ENCODE peak calls at places on chromosomes 6 and 20, in ten cellular contexts. One of them, this sample, is unnamed.

GRCh38 chr6:11975353-11975977 is 36.6 kb upstream of the HIVEP1 start:
- DNase-seq in left lung: peak
- DNase-seq in osteoblast: no peak
- DNase-seq in right lobe of liver: no peak
- DNase-seq in ovary: no peak
- DNase-seq in fibroblast of lung: no peak
- DNase-seq in transverse colon: peak
- DNase-seq in RWPE1: no peak
- DNase-seq in heart right ventricle: no peak
- DNase-seq in dorsolateral prefrontal cortex: no peak
- DNase-seq in this sample: no peak

GRCh38 chr6:157449610-157450009 is 68.6 kb downstream of the ZDHHC14 start:
- DNase-seq in left lung: no peak
- DNase-seq in osteoblast: no peak
- DNase-seq in ovary: no peak
- DNase-seq in fibroblast of lung: peak
- DNase-seq in right lobe of liver: no peak
- DNase-seq in heart right ventricle: no peak
- DNase-seq in transverse colon: no peak
- DNase-seq in RWPE1: no peak
- DNase-seq in dorsolateral prefrontal cortex: no peak
- DNase-seq in this sample: peak

GRCh38 chr20:53146201-53146891 is 174.2 kb downstream of the TSHZ2 start:
- DNase-seq in heart right ventricle: no peak
- DNase-seq in left lung: no peak
- DNase-seq in dorsolateral prefrontal cortex: no peak
- DNase-seq in ovary: no peak
- DNase-seq in transverse colon: no peak
- DNase-seq in RWPE1: no peak
- DNase-seq in fibroblast of lung: peak
- DNase-seq in right lobe of liver: no peak
- DNase-seq in osteoblast: no peak
- DNase-seq in this sample: no peak

GRCh38 chr6:143940011-143940597 is 68.0 kb downstream of the PLAGL1 start:
- DNase-seq in transverse colon: peak
- DNase-seq in left lung: no peak
- DNase-seq in osteoblast: peak
- DNase-seq in RWPE1: peak
- DNase-seq in dorsolateral prefrontal cortex: no peak
- DNase-seq in right lobe of liver: no peak
- DNase-seq in heart right ventricle: no peak
- DNase-seq in ovary: no peak
- DNase-seq in fibroblast of lung: peak
- DNase-seq in this sample: no peak

GRCh38 chr6:103047567-103047966 is 1654.1 kb downstream of the GRIK2 start:
- DNase-seq in osteoblast: no peak
- DNase-seq in dorsolateral prefrontal cortex: no peak
- DNase-seq in fibroblast of lung: no peak
- DNase-seq in heart right ventricle: no peak
- DNase-seq in left lung: no peak
- DNase-seq in ovary: no peak
- DNase-seq in right lobe of liver: no peak
- DNase-seq in transverse colon: no peak
- DNase-seq in RWPE1: no peak
- DNase-seq in this sample: no peak

GRCh38 chr20:46681032-46681854 is 8.0 kb downstream of the TP53RK start:
- DNase-seq in heart right ventricle: no peak
- DNase-seq in fibroblast of lung: peak
- DNase-seq in left lung: no peak
- DNase-seq in right lobe of liver: peak
- DNase-seq in osteoblast: no peak
- DNase-seq in ovary: peak
- DNase-seq in transverse colon: peak
- DNase-seq in dorsolateral prefrontal cortex: peak
- DNase-seq in RWPE1: peak
- DNase-seq in this sample: no peak

GRCh38 chr6:132813173-132813856 is 1.1 kb upstream of the RPS12 start:
- DNase-seq in osteoblast: peak
- DNase-seq in ovary: peak
- DNase-seq in transverse colon: peak
- DNase-seq in fibroblast of lung: peak
- DNase-seq in dorsolateral prefrontal cortex: no peak
- DNase-seq in right lobe of liver: peak
- DNase-seq in RWPE1: no peak
- DNase-seq in left lung: peak
- DNase-seq in heart right ventricle: peak
- DNase-seq in this sample: no peak

GRCh38 chr6:13189710-13190109 is 138.6 kb downstream of the TBC1D7 start:
- DNase-seq in fibroblast of lung: no peak
- DNase-seq in ovary: no peak
- DNase-seq in RWPE1: no peak
- DNase-seq in osteoblast: no peak
- DNase-seq in transverse colon: no peak
- DNase-seq in heart right ventricle: no peak
- DNase-seq in dorsolateral prefrontal cortex: no peak
- DNase-seq in right lobe of liver: no peak
- DNase-seq in left lung: no peak
- DNase-seq in this sample: no peak

GRCh38 chr6:21393426-21394165 is 200.0 kb upstream of the SOX4 start:
- DNase-seq in osteoblast: peak
- DNase-seq in RWPE1: no peak
- DNase-seq in left lung: no peak
- DNase-seq in right lobe of liver: no peak
- DNase-seq in transverse colon: no peak
- DNase-seq in fibroblast of lung: peak
- DNase-seq in ovary: no peak
- DNase-seq in dorsolateral prefrontal cortex: no peak
- DNase-seq in heart right ventricle: no peak
- DNase-seq in this sample: no peak

GRCh38 chr6:52517502-52518278 is 59.2 kb downstream of the TRAM2 start:
- DNase-seq in heart right ventricle: peak
- DNase-seq in ovary: peak
- DNase-seq in osteoblast: peak
- DNase-seq in dorsolateral prefrontal cortex: peak
- DNase-seq in RWPE1: peak
- DNase-seq in transverse colon: peak
- DNase-seq in right lobe of liver: peak
- DNase-seq in fibroblast of lung: peak
- DNase-seq in left lung: peak
- DNase-seq in this sample: peak

GRCh38 chr6:27759930-27760329 is 152.3 kb downstream of the OR2B2 start:
- DNase-seq in dorsolateral prefrontal cortex: no peak
- DNase-seq in left lung: no peak
- DNase-seq in RWPE1: no peak
- DNase-seq in osteoblast: no peak
- DNase-seq in right lobe of liver: no peak
- DNase-seq in transverse colon: no peak
- DNase-seq in ovary: no peak
- DNase-seq in heart right ventricle: no peak
- DNase-seq in fibroblast of lung: no peak
- DNase-seq in this sample: no peak

GRCh38 chr6:36979343-36979742 is 6.7 kb downstream of the MTCH1 start:
- DNase-seq in right lobe of liver: peak
- DNase-seq in transverse colon: peak
- DNase-seq in RWPE1: no peak
- DNase-seq in osteoblast: peak
- DNase-seq in fibroblast of lung: peak
- DNase-seq in ovary: peak
- DNase-seq in dorsolateral prefrontal cortex: peak
- DNase-seq in heart right ventricle: no peak
- DNase-seq in left lung: no peak
- DNase-seq in this sample: no peak

GRCh38 chr6:150514806-150515362 is 84.8 kb upstream of the PLEKHG1 start:
- DNase-seq in heart right ventricle: no peak
- DNase-seq in osteoblast: no peak
- DNase-seq in transverse colon: no peak
- DNase-seq in RWPE1: no peak
- DNase-seq in right lobe of liver: no peak
- DNase-seq in left lung: no peak
- DNase-seq in dorsolateral prefrontal cortex: no peak
- DNase-seq in ovary: no peak
- DNase-seq in fibroblast of lung: peak
- DNase-seq in this sample: no peak

GRCh38 chr6:166745801-166746668 is 119.0 kb upstream of the RPS6KA2 start:
- DNase-seq in fibroblast of lung: no peak
- DNase-seq in ovary: no peak
- DNase-seq in transverse colon: no peak
- DNase-seq in right lobe of liver: no peak
- DNase-seq in left lung: no peak
- DNase-seq in heart right ventricle: no peak
- DNase-seq in dorsolateral prefrontal cortex: no peak
- DNase-seq in RWPE1: no peak
- DNase-seq in osteoblast: no peak
- DNase-seq in this sample: no peak
- TF ChIP-seq CTCF in fibroblast of lung: no peak
- TF ChIP-seq CTCF in ovary: no peak
- TF ChIP-seq CTCF in transverse colon: no peak
- TF ChIP-seq CTCF in right lobe of liver: no peak
- TF ChIP-seq CTCF in left lung: no peak
- TF ChIP-seq CTCF in heart right ventricle: no peak
- TF ChIP-seq CTCF in dorsolateral prefrontal cortex: no peak
- TF ChIP-seq CTCF in RWPE1: no peak
- TF ChIP-seq CTCF in osteoblast: no peak
- TF ChIP-seq CTCF in this sample: no peak

GRCh38 chr6:32073613-32074012 is 35.4 kb downstream of the CYP21A2 start:
- DNase-seq in fibroblast of lung: no peak
- DNase-seq in transverse colon: no peak
- DNase-seq in RWPE1: no peak
- DNase-seq in left lung: no peak
- DNase-seq in dorsolateral prefrontal cortex: no peak
- DNase-seq in heart right ventricle: no peak
- DNase-seq in osteoblast: no peak
- DNase-seq in ovary: no peak
- DNase-seq in right lobe of liver: no peak
- DNase-seq in this sample: no peak

GRCh38 chr6:32075781-32076494 is 33.2 kb downstream of the TNXB start:
- DNase-seq in heart right ventricle: no peak
- DNase-seq in right lobe of liver: no peak
- DNase-seq in ovary: no peak
- DNase-seq in RWPE1: no peak
- DNase-seq in fibroblast of lung: no peak
- DNase-seq in dorsolateral prefrontal cortex: no peak
- DNase-seq in left lung: no peak
- DNase-seq in transverse colon: no peak
- DNase-seq in osteoblast: peak
- DNase-seq in this sample: no peak

GRCh38 chr6:32070814-32071466 is 32.7 kb downstream of the CYP21A2 start:
- DNase-seq in fibroblast of lung: no peak
- DNase-seq in dorsolateral prefrontal cortex: no peak
- DNase-seq in osteoblast: no peak
- DNase-seq in left lung: no peak
- DNase-seq in ovary: no peak
- DNase-seq in transverse colon: no peak
- DNase-seq in right lobe of liver: no peak
- DNase-seq in RWPE1: no peak
- DNase-seq in heart right ventricle: peak
- DNase-seq in this sample: no peak

GRCh38 chr6:32073066-32073465 is 34.9 kb downstream of the CYP21A2 start:
- DNase-seq in osteoblast: no peak
- DNase-seq in transverse colon: no peak
- DNase-seq in left lung: no peak
- DNase-seq in ovary: no peak
- DNase-seq in heart right ventricle: peak
- DNase-seq in RWPE1: no peak
- DNase-seq in dorsolateral prefrontal cortex: no peak
- DNase-seq in right lobe of liver: no peak
- DNase-seq in fibroblast of lung: no peak
- DNase-seq in this sample: no peak

GRCh38 chr6:32074996-32075532 is 34.1 kb downstream of the TNXB start:
- DNase-seq in RWPE1: no peak
- DNase-seq in osteoblast: peak
- DNase-seq in transverse colon: no peak
- DNase-seq in heart right ventricle: no peak
- DNase-seq in dorsolateral prefrontal cortex: no peak
- DNase-seq in ovary: no peak
- DNase-seq in left lung: no peak
- DNase-seq in right lobe of liver: no peak
- DNase-seq in fibroblast of lung: peak
- DNase-seq in this sample: no peak
- H3K27ac ChIP-seq in RWPE1: peak
- H3K27ac ChIP-seq in osteoblast: no peak
- H3K27ac ChIP-seq in transverse colon: no peak
- H3K27ac ChIP-seq in heart right ventricle: no peak
- H3K27ac ChIP-seq in dorsolateral prefrontal cortex: no peak
- H3K27ac ChIP-seq in ovary: no peak
- H3K27ac ChIP-seq in left lung: no peak
- H3K27ac ChIP-seq in right lobe of liver: no peak
- H3K27ac ChIP-seq in fibroblast of lung: no peak
- H3K27ac ChIP-seq in this sample: peak

GRCh38 chr20:33576432-33576883 is 85.7 kb upstream of the C20orf144 start:
- DNase-seq in osteoblast: no peak
- DNase-seq in ovary: no peak
- DNase-seq in dorsolateral prefrontal cortex: peak
- DNase-seq in transverse colon: no peak
- DNase-seq in fibroblast of lung: no peak
- DNase-seq in right lobe of liver: no peak
- DNase-seq in left lung: no peak
- DNase-seq in RWPE1: no peak
- DNase-seq in heart right ventricle: no peak
- DNase-seq in this sample: no peak
- TF ChIP-seq CTCF in osteoblast: no peak
- TF ChIP-seq CTCF in ovary: no peak
- TF ChIP-seq CTCF in dorsolateral prefrontal cortex: peak
- TF ChIP-seq CTCF in transverse colon: no peak
- TF ChIP-seq CTCF in fibroblast of lung: peak
- TF ChIP-seq CTCF in right lobe of liver: no peak
- TF ChIP-seq CTCF in left lung: no peak
- TF ChIP-seq CTCF in RWPE1: no peak
- TF ChIP-seq CTCF in heart right ventricle: no peak
- TF ChIP-seq CTCF in this sample: peak

DNA sequence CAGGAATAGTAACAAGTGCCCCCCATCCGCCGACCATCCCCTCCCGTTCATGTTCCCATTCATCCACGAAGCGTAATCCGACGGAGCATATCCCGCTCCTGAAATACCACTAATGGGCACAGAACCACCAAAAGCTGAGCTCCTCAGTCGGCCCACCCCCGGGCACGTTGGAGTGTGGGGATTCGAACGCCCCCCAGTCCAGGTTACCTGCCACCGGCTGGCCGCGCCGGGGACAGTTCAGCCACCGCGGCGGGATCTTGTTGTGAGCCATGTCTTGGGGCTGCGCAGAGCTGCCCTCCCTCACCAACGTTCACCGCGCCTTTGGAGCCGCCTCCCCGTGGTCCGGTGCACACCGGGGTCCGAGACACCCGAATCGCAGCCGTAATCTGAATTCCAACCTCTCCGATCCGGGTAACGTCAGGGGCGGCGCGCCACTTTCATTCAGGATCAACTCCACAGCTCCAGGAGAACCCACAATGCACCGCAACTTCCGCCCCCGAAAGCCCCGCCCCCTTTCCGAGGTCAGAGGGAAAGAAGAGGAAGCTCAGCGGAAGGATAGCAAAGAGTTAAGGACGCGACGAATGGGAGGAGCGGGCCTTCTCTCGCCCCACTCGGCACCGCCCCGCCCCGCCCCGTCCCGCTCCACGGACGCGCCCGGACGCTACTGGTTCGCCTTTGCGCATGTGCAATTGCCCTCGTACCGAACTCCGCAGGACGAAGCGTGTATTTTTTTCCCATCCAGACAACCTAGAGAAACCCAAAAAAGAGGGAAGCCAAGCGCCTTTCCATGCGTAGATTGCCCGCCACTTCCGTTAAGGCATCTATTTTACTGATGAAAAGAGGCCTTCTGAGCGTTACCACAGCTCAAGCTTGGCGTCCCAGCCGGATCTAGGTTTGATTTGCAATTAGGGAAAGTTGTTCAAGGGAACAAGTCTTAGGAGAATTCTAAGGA is at the start of gene RNGTT:
- DNase-seq in right lobe of liver: peak
- DNase-seq in dorsolateral prefrontal cortex: peak
- DNase-seq in heart right ventricle: peak
- DNase-seq in transverse colon: peak
- DNase-seq in osteoblast: peak
- DNase-seq in left lung: peak
- DNase-seq in fibroblast of lung: peak
- DNase-seq in RWPE1: peak
- DNase-seq in ovary: peak
- DNase-seq in this sample: peak
- H3K27ac ChIP-seq in right lobe of liver: peak
- H3K27ac ChIP-seq in dorsolateral prefrontal cortex: peak
- H3K27ac ChIP-seq in heart right ventricle: peak
- H3K27ac ChIP-seq in transverse colon: peak
- H3K27ac ChIP-seq in osteoblast: peak
- H3K27ac ChIP-seq in left lung: peak
- H3K27ac ChIP-seq in fibroblast of lung: peak
- H3K27ac ChIP-seq in RWPE1: peak
- H3K27ac ChIP-seq in ovary: peak
- H3K27ac ChIP-seq in this sample: peak